ENCODE peak calls at places on chromosomes 11 and 22, in four cellular contexts. One of them, this sample, is unnamed.

GRCh38 chr11:96102664-96103068 is 178.8 kb upstream of the MTMR2 start:
- DNase-seq in lower lobe of right lung: no peak
- DNase-seq in AG04450: peak
- DNase-seq in mammary epithelial cell: peak
- DNase-seq in this sample: no peak

GRCh38 chr11:92131289-92131890 is 93.2 kb upstream of the FAT3 start:
- DNase-seq in lower lobe of right lung: no peak
- DNase-seq in AG04450: no peak
- DNase-seq in mammary epithelial cell: peak
- DNase-seq in this sample: no peak

GRCh38 chr11:125262194-125262824 is 97.8 kb downstream of the PKNOX2 start:
- DNase-seq in lower lobe of right lung: no peak
- DNase-seq in AG04450: no peak
- DNase-seq in mammary epithelial cell: no peak
- DNase-seq in this sample: no peak

GRCh38 chr11:64331569-64332371 is 8.2 kb upstream of the CCDC88B start:
- DNase-seq in lower lobe of right lung: peak
- DNase-seq in AG04450: peak
- DNase-seq in mammary epithelial cell: peak
- DNase-seq in this sample: peak

GRCh38 chr11:38392176-38392575 is 1794.1 kb upstream of the RAG2 start:
- DNase-seq in lower lobe of right lung: no peak
- DNase-seq in AG04450: peak
- DNase-seq in mammary epithelial cell: peak
- DNase-seq in this sample: no peak

GRCh38 chr11:72144807-72145565 is 9.5 kb downstream of the FOLR3 start:
- DNase-seq in lower lobe of right lung: no peak
- DNase-seq in AG04450: peak
- DNase-seq in mammary epithelial cell: peak
- DNase-seq in this sample: no peak

GRCh38 chr11:118635237-118635591 is 27.8 kb downstream of the PHLDB1 start:
- DNase-seq in lower lobe of right lung: no peak
- DNase-seq in AG04450: no peak
- DNase-seq in mammary epithelial cell: no peak
- DNase-seq in this sample: no peak

GRCh38 chr11:35998651-35999050 is 54.8 kb downstream of the LDLRAD3 start:
- DNase-seq in lower lobe of right lung: no peak
- DNase-seq in AG04450: no peak
- DNase-seq in mammary epithelial cell: no peak
- DNase-seq in this sample: no peak

GRCh38 chr11:60078742-60079141 is 9.7 kb upstream of the MS4A2 start:
- DNase-seq in lower lobe of right lung: no peak
- DNase-seq in AG04450: no peak
- DNase-seq in mammary epithelial cell: no peak
- DNase-seq in this sample: no peak

GRCh38 chr22:31650391-31650790 is 11.6 kb downstream of the PISD start:
- DNase-seq in lower lobe of right lung: no peak
- DNase-seq in AG04450: peak
- DNase-seq in mammary epithelial cell: peak
- DNase-seq in this sample: no peak

GRCh38 chr11:35334385-35335090 is 84.8 kb downstream of the SLC1A2 start:
- DNase-seq in lower lobe of right lung: no peak
- DNase-seq in AG04450: no peak
- DNase-seq in mammary epithelial cell: peak
- DNase-seq in this sample: no peak

GRCh38 chr11:71131861-71132260 is 120.5 kb downstream of the SHANK2 start:
- DNase-seq in lower lobe of right lung: no peak
- DNase-seq in AG04450: no peak
- DNase-seq in mammary epithelial cell: no peak
- DNase-seq in this sample: no peak

GRCh38 chr11:17558916-17559315 is 11.9 kb downstream of the OTOG start:
- DNase-seq in lower lobe of right lung: no peak
- DNase-seq in AG04450: no peak
- DNase-seq in mammary epithelial cell: no peak
- DNase-seq in this sample: no peak

GRCh38 chr11:18452927-18453326 is 2.7 kb upstream of the LDHAL6A start:
- DNase-seq in lower lobe of right lung: no peak
- DNase-seq in AG04450: no peak
- DNase-seq in mammary epithelial cell: peak
- DNase-seq in this sample: no peak

GRCh38 chr11:25793637-25794036 is 538.3 kb upstream of the ANO3 start:
- DNase-seq in lower lobe of right lung: no peak
- DNase-seq in AG04450: no peak
- DNase-seq in mammary epithelial cell: no peak
- DNase-seq in this sample: no peak

GRCh38 chr11:111561801-111562325 is 21.3 kb downstream of the LAYN start:
- DNase-seq in lower lobe of right lung: no peak
- DNase-seq in AG04450: peak
- DNase-seq in mammary epithelial cell: peak
- DNase-seq in this sample: no peak

GRCh38 chr22:42434283-42434682 is 2.1 kb upstream of the NFAM1 start:
- DNase-seq in lower lobe of right lung: no peak
- DNase-seq in AG04450: no peak
- DNase-seq in mammary epithelial cell: no peak
- DNase-seq in this sample: no peak

GRCh38 chr11:44627911-44628729 is 62.7 kb downstream of the CD82 start:
- DNase-seq in lower lobe of right lung: peak
- DNase-seq in AG04450: no peak
- DNase-seq in mammary epithelial cell: no peak
- DNase-seq in this sample: no peak

GRCh38 chr11:11608783-11609232 is 13.0 kb downstream of the GALNT18 start:
- DNase-seq in lower lobe of right lung: no peak
- DNase-seq in AG04450: no peak
- DNase-seq in mammary epithelial cell: peak
- DNase-seq in this sample: peak

GRCh38 chr22:43152355-43153071 is 1.2 kb downstream of the TSPO start:
- DNase-seq in lower lobe of right lung: peak
- DNase-seq in AG04450: no peak
- DNase-seq in mammary epithelial cell: peak
- DNase-seq in this sample: no peak

GRCh38 chr11:68446046-68446725 is 14.4 kb upstream of the PPP6R3 start:
- DNase-seq in lower lobe of right lung: peak
- DNase-seq in AG04450: no peak
- DNase-seq in mammary epithelial cell: no peak
- DNase-seq in this sample: no peak

GRCh38 chr22:36364255-36365019 is 23.3 kb downstream of the MYH9 start:
- DNase-seq in lower lobe of right lung: no peak
- DNase-seq in AG04450: no peak
- DNase-seq in mammary epithelial cell: no peak
- DNase-seq in this sample: no peak

GRCh38 chr11:94106699-94107098 is 21.9 kb upstream of the PANX1 start:
- DNase-seq in lower lobe of right lung: no peak
- DNase-seq in AG04450: no peak
- DNase-seq in mammary epithelial cell: no peak
- DNase-seq in this sample: no peak

GRCh38 chr11:113871331-113871730 is 4.0 kb downstream of the USP28 start:
- DNase-seq in lower lobe of right lung: no peak
- DNase-seq in AG04450: no peak
- DNase-seq in mammary epithelial cell: no peak
- DNase-seq in this sample: no peak

GRCh38 chr22:23110922-23111527 is 30.8 kb downstream of the RSPH14 start:
- DNase-seq in lower lobe of right lung: no peak
- DNase-seq in AG04450: no peak
- DNase-seq in mammary epithelial cell: no peak
- DNase-seq in this sample: no peak

GRCh38 chr11:69419662-69420061 is 61.8 kb upstream of the LINC01488 start:
- DNase-seq in lower lobe of right lung: no peak
- DNase-seq in AG04450: no peak
- DNase-seq in mammary epithelial cell: no peak
- DNase-seq in this sample: no peak

GRCh38 chr11:64690235-64690634 is 32.8 kb downstream of the NRXN2 start:
- DNase-seq in lower lobe of right lung: no peak
- DNase-seq in AG04450: no peak
- DNase-seq in mammary epithelial cell: no peak
- DNase-seq in this sample: no peak

GRCh38 chr11:65427691-65428577 is 5.3 kb downstream of the NEAT1 start:
- DNase-seq in lower lobe of right lung: no peak
- DNase-seq in AG04450: no peak
- DNase-seq in mammary epithelial cell: peak
- DNase-seq in this sample: no peak

GRCh38 chr11:46389450-46390330 is 1.9 kb downstream of the CHRM4 start:
- DNase-seq in lower lobe of right lung: peak
- DNase-seq in AG04450: no peak
- DNase-seq in mammary epithelial cell: peak
- DNase-seq in this sample: no peak

GRCh38 chr11:95500466-95500865 is 269.5 kb upstream of the SESN3 start:
- DNase-seq in lower lobe of right lung: no peak
- DNase-seq in AG04450: no peak
- DNase-seq in mammary epithelial cell: no peak
- DNase-seq in this sample: no peak

GRCh38 chr11:45500457-45500856 is 165.0 kb downstream of the CHST1 start:
- DNase-seq in lower lobe of right lung: no peak
- DNase-seq in AG04450: no peak
- DNase-seq in mammary epithelial cell: no peak
- DNase-seq in this sample: no peak

GRCh38 chr11:73671701-73672100 is 25.3 kb downstream of the PLEKHB1 start:
- DNase-seq in lower lobe of right lung: no peak
- DNase-seq in AG04450: no peak
- DNase-seq in mammary epithelial cell: no peak
- DNase-seq in this sample: peak

GRCh38 chr11:35477871-35478270 is 47.5 kb downstream of the PAMR1 start:
- DNase-seq in lower lobe of right lung: no peak
- DNase-seq in AG04450: no peak
- DNase-seq in mammary epithelial cell: no peak
- DNase-seq in this sample: no peak

GRCh38 chr11:41784513-41785335 is 325.3 kb upstream of the LRRC4C start:
- DNase-seq in lower lobe of right lung: no peak
- DNase-seq in AG04450: no peak
- DNase-seq in mammary epithelial cell: peak
- DNase-seq in this sample: no peak

GRCh38 chr22:38122616-38123015 is 12.1 kb upstream of the BAIAP2L2 start:
- DNase-seq in lower lobe of right lung: no peak
- DNase-seq in AG04450: no peak
- DNase-seq in mammary epithelial cell: no peak
- DNase-seq in this sample: peak

GRCh38 chr11:16346975-16347374 is 9.4 kb downstream of the SOX6 start:
- DNase-seq in lower lobe of right lung: no peak
- DNase-seq in AG04450: no peak
- DNase-seq in mammary epithelial cell: peak
- DNase-seq in this sample: no peak

GRCh38 chr11:3049430-3050243 is 7.6 kb downstream of the CARS1 start:
- DNase-seq in lower lobe of right lung: peak
- DNase-seq in AG04450: peak
- DNase-seq in mammary epithelial cell: peak
- DNase-seq in this sample: no peak

GRCh38 chr22:30245985-30246901 is at the start of gene LIF:
- DNase-seq in lower lobe of right lung: no peak
- DNase-seq in AG04450: peak
- DNase-seq in mammary epithelial cell: peak
- DNase-seq in this sample: no peak

GRCh38 chr11:1761857-1762536 is 1.7 kb downstream of the CTSD start:
- DNase-seq in lower lobe of right lung: peak
- DNase-seq in AG04450: no peak
- DNase-seq in mammary epithelial cell: no peak
- DNase-seq in this sample: no peak
- H3K4me3 ChIP-seq in lower lobe of right lung: peak
- H3K4me3 ChIP-seq in AG04450: no peak
- H3K4me3 ChIP-seq in mammary epithelial cell: peak
- H3K4me3 ChIP-seq in this sample: peak

GRCh38 chr11:67375320-67376021 is 2.1 kb upstream of the CLCF1 start:
- DNase-seq in lower lobe of right lung: no peak
- DNase-seq in AG04450: no peak
- DNase-seq in mammary epithelial cell: no peak
- DNase-seq in this sample: no peak
- H3K4me3 ChIP-seq in lower lobe of right lung: no peak
- H3K4me3 ChIP-seq in AG04450: no peak
- H3K4me3 ChIP-seq in mammary epithelial cell: no peak
- H3K4me3 ChIP-seq in this sample: no peak

DNA sequence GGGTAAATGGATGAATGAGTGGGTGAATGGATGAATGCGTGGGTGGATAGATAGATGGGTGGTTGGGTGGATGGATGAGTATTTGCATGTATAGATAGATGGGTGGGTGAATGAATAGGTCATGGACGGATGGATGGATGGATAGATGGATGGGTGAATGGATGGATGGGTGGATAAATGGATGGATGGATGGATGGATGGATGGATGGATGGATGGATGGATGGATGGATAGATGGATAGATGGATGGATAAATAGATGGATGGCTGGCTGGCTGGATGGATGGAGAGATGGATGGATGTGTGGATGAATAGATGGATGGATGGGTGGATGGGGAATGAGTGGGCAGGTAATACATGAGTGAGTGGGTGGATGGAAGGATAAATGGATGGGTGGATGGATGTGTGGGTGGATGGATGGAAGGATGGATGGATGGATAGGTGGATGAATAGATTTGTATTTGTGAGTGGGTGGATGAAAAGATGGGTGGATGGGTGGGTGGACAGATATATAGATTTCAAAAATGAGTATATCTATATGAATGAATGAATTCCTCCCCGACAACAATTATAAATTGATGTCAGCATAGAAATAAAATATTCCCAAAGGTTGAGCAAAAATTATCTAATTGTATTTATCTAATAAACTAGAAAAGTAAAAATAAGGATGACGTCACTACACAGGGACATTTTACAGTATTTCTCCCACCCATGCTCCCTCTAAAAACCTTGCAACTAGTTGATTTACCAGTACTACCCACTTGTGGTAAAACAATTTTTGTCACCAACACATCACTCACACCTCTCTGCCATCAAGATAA is 563 bp upstream of the CRTAM start:
- DNase-seq in lower lobe of right lung: no peak
- DNase-seq in AG04450: no peak
- DNase-seq in mammary epithelial cell: no peak
- DNase-seq in this sample: no peak
- H3K4me3 ChIP-seq in lower lobe of right lung: no peak
- H3K4me3 ChIP-seq in AG04450: no peak
- H3K4me3 ChIP-seq in mammary epithelial cell: no peak
- H3K4me3 ChIP-seq in this sample: no peak

GRCh38 chr11:61516675-61517516 is 8.3 kb downstream of the LRRC10B start:
- DNase-seq in lower lobe of right lung: no peak
- DNase-seq in AG04450: no peak
- DNase-seq in mammary epithelial cell: no peak
- DNase-seq in this sample: peak
- H3K4me3 ChIP-seq in lower lobe of right lung: no peak
- H3K4me3 ChIP-seq in AG04450: no peak
- H3K4me3 ChIP-seq in mammary epithelial cell: no peak
- H3K4me3 ChIP-seq in this sample: peak

GRCh38 chr11:134223836-134224709 is at the start of the genes NCAPD3 and VPS26B:
- DNase-seq in lower lobe of right lung: peak
- DNase-seq in AG04450: peak
- DNase-seq in mammary epithelial cell: peak
- DNase-seq in this sample: peak
- H3K4me3 ChIP-seq in lower lobe of right lung: peak
- H3K4me3 ChIP-seq in AG04450: peak
- H3K4me3 ChIP-seq in mammary epithelial cell: peak
- H3K4me3 ChIP-seq in this sample: peak

This sample was measured in Jurkat, Clone E6-1.